ENCODE peak calls at places on chromosome 4, in eight cellular contexts. D is thoracic aorta, N is left ventricle myocardium inferior, W is heart right ventricle, G is kidney, Q is mucosa of descending colon, R is esophagus squamous epithelium, F is HepG2. C is an unnamed sample.

GRCh38 chr4:174037049-174037448 is 246.4 kb downstream of the FBXO8 start:
- DNase-seq in D (no peak), N (no peak), W (no peak), G (peak; percentile 25), Q (no peak), R (no peak), F (no peak), C (no peak)

GRCh38 chr4:24470681-24471622 is 113.4 kb downstream of the DHX15 start:
- DNase-seq in D (no peak), N (peak; percentile 52), W (peak; percentile 25), G (peak; percentile 75), Q (peak; percentile 24), R (no peak), F (no peak), C (no peak)

GRCh38 chr4:122661661-122662160 is 40.8 kb upstream of the IL21 start:
- DNase-seq in D (no peak), N (no peak), W (no peak), G (no peak), Q (no peak), R (no peak), F (no peak), C (no peak)

GRCh38 chr4:165199286-165199685 is 8.1 kb upstream of the KLHL2 start:
- DNase-seq in D (no peak), N (no peak), W (no peak), G (no peak), Q (no peak), R (no peak), F (no peak), C (no peak)

GRCh38 chr4:105765690-105766407 is 57.3 kb downstream of the GSTCD start:
- DNase-seq in D (no peak), N (no peak), W (peak; percentile 18), G (no peak), Q (no peak), R (no peak), F (peak; percentile 8), C (no peak)

GRCh38 chr4:155615054-155615887 is 51.4 kb upstream of the GUCY1A1 start:
- DNase-seq in D (no peak), N (no peak), W (no peak), G (no peak), Q (no peak), R (no peak), F (no peak), C (no peak)

GRCh38 chr4:20565075-20565721 is 135.1 kb upstream of the PACRGL start:
- DNase-seq in D (no peak), N (no peak), W (no peak), G (no peak), Q (no peak), R (no peak), F (no peak), C (no peak)

GRCh38 chr4:23278845-23279244 is 586.1 kb downstream of the GBA3 start:
- DNase-seq in D (no peak), N (no peak), W (no peak), G (no peak), Q (no peak), R (no peak), F (no peak), C (no peak)

GRCh38 chr4:74770511-74770910 is 23.8 kb downstream of the BTC start:
- DNase-seq in D (no peak), N (no peak), W (no peak), G (no peak), Q (no peak), R (no peak), F (no peak), C (no peak)

GRCh38 chr4:177699365-177700213 is 257.4 kb upstream of the AGA start:
- DNase-seq in D (no peak), N (no peak), W (no peak), G (no peak), Q (no peak), R (no peak), F (no peak), C (no peak)

GRCh38 chr4:162056947-162057346 is 106.9 kb downstream of the FSTL5 start:
- DNase-seq in D (no peak), N (no peak), W (no peak), G (no peak), Q (no peak), R (no peak), F (no peak), C (no peak)

GRCh38 chr4:55475394-55476243 is 71.1 kb downstream of the CLOCK start:
- DNase-seq in D (no peak), N (no peak), W (no peak), G (no peak), Q (no peak), R (no peak), F (no peak), C (no peak)

GRCh38 chr4:76585897-76586360 is 150.9 kb downstream of the SHROOM3 start:
- DNase-seq in D (peak; percentile 46), N (peak; percentile 70), W (peak; percentile 77), G (peak; percentile 94), Q (peak; percentile 93), R (no peak), F (peak; percentile 7), C (peak; percentile 95)

GRCh38 chr4:154345359-154345758 is 146.2 kb downstream of the DCHS2 start:
- DNase-seq in D (no peak), N (no peak), W (no peak), G (no peak), Q (no peak), R (no peak), F (no peak), C (no peak)

GRCh38 chr4:154349829-154350228 is 141.8 kb downstream of the DCHS2 start:
- DNase-seq in D (no peak), N (no peak), W (no peak), G (no peak), Q (peak; percentile 5), R (no peak), F (peak; percentile 12), C (peak; percentile 12)

GRCh38 chr4:154341448-154341847 is 150.2 kb downstream of the DCHS2 start:
- DNase-seq in D (no peak), N (no peak), W (no peak), G (no peak), Q (no peak), R (no peak), F (no peak), C (no peak)

GRCh38 chr4:154348657-154349056 is 142.9 kb downstream of the DCHS2 start:
- DNase-seq in D (no peak), N (no peak), W (no peak), G (no peak), Q (no peak), R (no peak), F (peak; percentile 1), C (no peak)

DNA sequence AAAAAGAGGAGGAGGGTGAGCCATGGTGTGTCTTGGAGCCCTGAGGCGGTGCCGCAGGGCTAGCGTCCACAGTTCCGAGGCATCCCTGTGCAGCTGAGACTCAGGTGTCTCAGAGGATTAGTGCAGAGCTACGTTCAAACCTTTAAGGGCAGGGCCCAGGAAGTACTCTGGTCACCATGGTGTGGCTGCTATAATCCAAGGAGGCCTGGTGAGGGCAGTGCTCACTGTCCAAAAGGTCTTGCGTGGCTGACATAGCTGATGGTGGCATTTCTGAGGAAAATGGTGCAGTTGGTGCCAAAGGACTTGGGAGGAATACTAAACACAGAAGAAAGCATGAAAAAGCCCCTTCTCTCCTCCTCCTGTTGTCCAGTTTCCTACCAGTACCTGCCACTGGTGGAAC is 146.9 kb downstream of the DCHS2 start:
- DNase-seq in D (no peak), N (no peak), W (no peak), G (no peak), Q (no peak), R (no peak), F (peak; percentile 1), C (peak; percentile 7)
- TF ChIP-seq CTCF in D (no peak), N (no peak), W (no peak), G (no peak), Q (no peak), R (no peak), F (peak; percentile 34), C (no peak)

DNA sequence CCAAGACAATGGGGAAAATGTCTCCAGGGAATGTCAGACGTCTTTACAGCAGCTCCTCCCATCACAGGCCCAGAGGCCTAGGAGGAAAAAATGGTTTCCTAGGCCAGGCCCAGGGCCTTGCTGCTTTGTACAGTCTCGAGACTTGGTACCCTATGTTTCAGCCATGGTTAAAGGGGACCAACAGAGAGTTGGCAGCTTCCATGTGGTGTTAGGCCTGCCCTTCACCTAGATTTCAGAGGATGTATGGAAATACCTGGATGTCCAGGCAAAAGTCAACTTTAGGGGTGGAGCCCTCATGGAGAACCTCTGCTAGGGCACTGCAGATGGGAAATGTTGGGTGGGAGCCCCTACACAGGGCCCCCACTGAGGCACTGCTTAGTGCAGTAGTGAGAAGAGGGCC is 38.5 kb downstream of the ABCG2 start:
- DNase-seq in D (no peak), N (no peak), W (no peak), G (no peak), Q (no peak), R (no peak), F (no peak), C (no peak)
- H3K9me3 ChIP-seq in D (peaks cover 13% of the 10 kb centered on the region), N (peaks cover 22% of the 10 kb centered on the region), W (peaks cover 10% of the 10 kb centered on the region), G (peaks cover 9% of the 10 kb centered on the region), Q (peaks cover 16% of the 10 kb centered on the region), R (peaks cover 16% of the 10 kb centered on the region), F (peaks cover 26% of the 10 kb centered on the region), C (peaks cover 17% of the 10 kb centered on the region)

GRCh38 chr4:522911-523443 is 24.0 kb downstream of the PIGG start:
- DNase-seq in D (no peak), N (no peak), W (no peak), G (peak; percentile 45), Q (no peak), R (no peak), F (no peak), C (no peak)

GRCh38 chr4:523601-524000 is 24.6 kb downstream of the PIGG start:
- DNase-seq in D (no peak), N (no peak), W (no peak), G (peak; percentile 40), Q (no peak), R (no peak), F (no peak), C (no peak)

GRCh38 chr4:522438-522837 is 23.4 kb downstream of the PIGG start:
- DNase-seq in D (no peak), N (no peak), W (no peak), G (peak; percentile 36), Q (no peak), R (no peak), F (no peak), C (no peak)

GRCh38 chr4:525660-526059 is 26.6 kb downstream of the PIGG start:
- DNase-seq in D (no peak), N (no peak), W (no peak), G (no peak), Q (no peak), R (no peak), F (no peak), C (no peak)

DNA sequence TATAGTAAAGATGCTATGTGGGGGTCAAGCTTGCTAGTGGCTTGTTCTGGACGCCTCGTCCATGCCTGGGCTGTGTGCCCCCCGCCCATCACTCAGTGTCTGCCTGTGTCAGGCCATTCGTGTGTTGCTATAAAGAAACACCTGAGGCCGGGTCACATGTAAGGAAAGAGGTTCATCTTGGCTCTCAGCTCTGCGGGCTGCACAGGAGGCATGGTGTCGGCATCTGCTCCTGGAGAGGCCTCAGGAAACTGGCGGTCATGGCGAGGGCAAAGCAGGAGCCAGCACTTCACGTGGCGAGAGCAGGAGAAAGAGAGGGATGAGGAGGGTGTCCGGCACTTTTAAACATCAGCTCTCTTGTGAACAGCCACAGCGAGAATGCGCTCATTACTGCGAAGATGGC is 25.2 kb downstream of the PIGG start:
- DNase-seq in D (no peak), N (no peak), W (no peak), G (no peak), Q (no peak), R (no peak), F (no peak), C (no peak)
- H3K36me3 ChIP-seq in D (peaks cover 32% of the 10 kb centered on the region), N (peaks cover 85% of the 10 kb centered on the region), W (peaks cover 95% of the 10 kb centered on the region), G (peaks cover 25% of the 10 kb centered on the region), Q (peaks cover 9% of the 10 kb centered on the region), R (peaks cover 30% of the 10 kb centered on the region), F (peaks cover 20% of the 10 kb centered on the region), C (no peaks in the 10 kb centered on the region)

GRCh38 chr4:153117554-153117953 is 86.7 kb upstream of the TRIM2 start:
- DNase-seq in D (no peak), N (no peak), W (no peak), G (no peak), Q (no peak), R (no peak), F (no peak), C (no peak)
- TF ChIP-seq CTCF in D (no peak), N (no peak), W (no peak), G (no peak), Q (no peak), R (no peak), F (no peak), C (no peak)